ENCODE peak calls at places on chromosomes 2 and 18, in seven cellular contexts. N is GDM1, F is NCI-H1092 treated with DMSO at 0.1 percent for 48 hours, S is mucosa of gallbladder, I is NCI-H774, O is GM04504, V is ELR. H is an unnamed sample.

GRCh38 chr2:128646091-128646490 is 327.4 kb upstream of the HS6ST1 start:
- DNase-seq in N (no peak), F (no peak), S (no peak), I (no peak), O (no peak), V (no peak), H (no peak)

GRCh38 chr18:46419391-46420141 is 237.5 kb downstream of the LOXHD1 start:
- DNase-seq in N (no peak), F (no peak), S (no peak), I (no peak), O (no peak), V (no peak), H (no peak)

GRCh38 chr2:28423856-28424605 is 31.4 kb downstream of the FOSL2 start:
- DNase-seq in N (peak), F (no peak), S (no peak), I (no peak), O (no peak), V (no peak), H (peak)

GRCh38 chr2:68253211-68254068 is 1.1 kb upstream of the PPP3R1 start:
- DNase-seq in N (no peak), F (peak), S (peak), I (no peak), O (no peak), V (peak), H (peak)

GRCh38 chr2:10228611-10229365 is 73.9 kb upstream of the HPCAL1 start:
- DNase-seq in N (no peak), F (no peak), S (peak), I (peak), O (no peak), V (no peak), H (peak)

GRCh38 chr18:22710628-22711380 is 222.3 kb upstream of the RBBP8 start:
- DNase-seq in N (no peak), F (no peak), S (peak), I (no peak), O (no peak), V (no peak), H (peak)

GRCh38 chr18:61635901-61636528 is 256.8 kb downstream of the RNF152 start:
- DNase-seq in N (no peak), F (peak), S (peak), I (peak), O (peak), V (peak), H (peak)

GRCh38 chr18:49935215-49935614 is 121.9 kb upstream of the ACAA2 start:
- DNase-seq in N (no peak), F (no peak), S (no peak), I (no peak), O (no peak), V (no peak), H (no peak)

GRCh38 chr2:95670167-95670566 is 78.4 kb downstream of the TRIM43 start:
- DNase-seq in N (no peak), F (no peak), S (no peak), I (no peak), O (peak), V (peak), H (no peak)

GRCh38 chr2:160440888-160441287 is 52.7 kb downstream of the RBMS1 start:
- DNase-seq in N (no peak), F (no peak), S (no peak), I (no peak), O (no peak), V (no peak), H (no peak)

GRCh38 chr2:215288112-215288815 is 23.6 kb upstream of the ATIC start:
- DNase-seq in N (no peak), F (no peak), S (no peak), I (no peak), O (no peak), V (no peak), H (no peak)

GRCh38 chr2:144162652-144163051 is 357.3 kb downstream of the ZEB2 start:
- DNase-seq in N (no peak), F (peak), S (peak), I (no peak), O (no peak), V (no peak), H (peak)

GRCh38 chr18:7168408-7168807 is 50.8 kb upstream of the LAMA1 start:
- DNase-seq in N (no peak), F (no peak), S (no peak), I (no peak), O (no peak), V (no peak), H (no peak)

GRCh38 chr2:89833780-89834117 is 1142.3 kb downstream of the RPIA start:
- DNase-seq in N (no peak), F (no peak), S (no peak), I (no peak), O (no peak), V (no peak), H (peak)

GRCh38 chr2:241563031-241563507 is 4.5 kb downstream of the BOK start:
- DNase-seq in N (no peak), F (no peak), S (no peak), I (no peak), O (no peak), V (no peak), H (no peak)

GRCh38 chr18:79529991-79530390 is 134.3 kb downstream of the NFATC1 start:
- DNase-seq in N (no peak), F (no peak), S (no peak), I (no peak), O (no peak), V (no peak), H (no peak)

GRCh38 chr2:177518754-177519153 is 126.2 kb downstream of the AGPS start:
- DNase-seq in N (no peak), F (no peak), S (no peak), I (no peak), O (no peak), V (no peak), H (no peak)

GRCh38 chr18:80106482-80107051 is 2.5 kb upstream of the ADNP2 start:
- DNase-seq in N (no peak), F (no peak), S (no peak), I (no peak), O (no peak), V (no peak), H (no peak)

GRCh38 chr2:144596074-144596871 is 76.4 kb upstream of the ZEB2 start:
- DNase-seq in N (peak), F (no peak), S (no peak), I (peak), O (no peak), V (peak), H (peak)

GRCh38 chr18:26464128-26465011 is 84.0 kb downstream of the KCTD1 start:
- DNase-seq in N (no peak), F (no peak), S (no peak), I (no peak), O (no peak), V (no peak), H (no peak)

GRCh38 chr2:69381337-69381737 is 5.7 kb downstream of the GFPT1 start:
- DNase-seq in N (no peak), F (no peak), S (no peak), I (no peak), O (no peak), V (peak), H (no peak)

GRCh38 chr2:240319221-240319854 is 116.1 kb upstream of the GPC1 start:
- DNase-seq in N (no peak), F (no peak), S (no peak), I (no peak), O (no peak), V (peak), H (no peak)

GRCh38 chr2:28445448-28446258 is 50.2 kb upstream of the PLB1 start:
- DNase-seq in N (no peak), F (no peak), S (no peak), I (no peak), O (peak), V (peak), H (no peak)

GRCh38 chr2:206713770-206714169 is 4.4 kb downstream of the DYTN start:
- DNase-seq in N (no peak), F (no peak), S (no peak), I (no peak), O (no peak), V (no peak), H (peak)